ENCODE peak calls at places on chromosomes 6 and 20, in nine cellular contexts. B, P, I, U, Q, H, E, K and W are unnamed samples.

GRCh38 chr6:106334646-106335448 is 9.3 kb upstream of the ATG5 start:
- DNase-seq in B (peak; percentile 35), P (peak; percentile 71), I (no peak), U (no peak), Q (peak; percentile 65), H (peak; percentile 58), E (peak; percentile 1), K (peak; percentile 66), W (peak; percentile 27)

GRCh38 chr6:134111062-134111677 is 58.7 kb upstream of the SLC2A12 start:
- DNase-seq in B (no peak), P (peak; percentile 64), I (no peak), U (peak; percentile 39), Q (peak; percentile 37), H (peak; percentile 77), E (no peak), K (peak; percentile 75), W (peak; percentile 21)

GRCh38 chr6:159754959-159755914 is 6.6 kb upstream of the ACAT2 start:
- DNase-seq in B (no peak), P (no peak), I (no peak), U (no peak), Q (no peak), H (no peak), E (no peak), K (no peak), W (no peak)

GRCh38 chr6:100057941-100058340 is 63.9 kb upstream of the MCHR2 start:
- DNase-seq in B (no peak), P (no peak), I (no peak), U (no peak), Q (no peak), H (no peak), E (no peak), K (no peak), W (no peak)

GRCh38 chr20:25553819-25554296 is 31.5 kb downstream of the NINL start:
- DNase-seq in B (no peak), P (no peak), I (no peak), U (no peak), Q (no peak), H (no peak), E (no peak), K (no peak), W (no peak)

GRCh38 chr20:62899633-62900051 is 26.7 kb downstream of the DIDO1 start:
- DNase-seq in B (peak; percentile 41), P (no peak), I (no peak), U (no peak), Q (no peak), H (no peak), E (no peak), K (peak; percentile 39), W (no peak)

GRCh38 chr6:13846841-13847240 is 32.5 kb upstream of the MCUR1 start:
- DNase-seq in B (no peak), P (no peak), I (peak; percentile 17), U (no peak), Q (no peak), H (no peak), E (no peak), K (peak; percentile 82), W (peak; percentile 60)

GRCh38 chr6:21596379-21597242 is 3.1 kb downstream of the SOX4 start:
- DNase-seq in B (peak; percentile 62), P (peak; percentile 55), I (peak; percentile 57), U (no peak), Q (peak; percentile 52), H (peak; percentile 73), E (no peak), K (peak; percentile 63), W (no peak)

GRCh38 chr20:11786108-11786507 is 131.6 kb upstream of the BTBD3 start:
- DNase-seq in B (no peak), P (no peak), I (no peak), U (no peak), Q (no peak), H (no peak), E (no peak), K (no peak), W (no peak)

GRCh38 chr6:126905917-126906316 is 212.6 kb upstream of the RSPO3 start:
- DNase-seq in B (no peak), P (no peak), I (no peak), U (no peak), Q (no peak), H (no peak), E (no peak), K (peak; percentile 9), W (no peak)

GRCh38 chr6:106059331-106059730 is 26.8 kb upstream of the PRDM1 start:
- DNase-seq in B (no peak), P (no peak), I (no peak), U (no peak), Q (no peak), H (no peak), E (no peak), K (no peak), W (no peak)

GRCh38 chr20:33816191-33816590 is 5.0 kb downstream of the CHMP4B start:
- DNase-seq in B (no peak), P (no peak), I (no peak), U (no peak), Q (no peak), H (no peak), E (no peak), K (no peak), W (no peak)

GRCh38 chr6:130457605-130458004 is 91.8 kb downstream of the TMEM200A start:
- DNase-seq in B (no peak), P (no peak), I (no peak), U (no peak), Q (no peak), H (no peak), E (no peak), K (no peak), W (no peak)

GRCh38 chr6:1895721-1896120 is 286.0 kb downstream of the FOXC1 start:
- DNase-seq in B (no peak), P (no peak), I (no peak), U (no peak), Q (no peak), H (no peak), E (no peak), K (no peak), W (no peak)

GRCh38 chr20:21514553-21515251 is 838 bp upstream of the NKX2-2 start:
- DNase-seq in B (no peak), P (peak; percentile 22), I (peak; percentile 78), U (no peak), Q (no peak), H (no peak), E (no peak), K (peak; percentile 80), W (no peak)

GRCh38 chr6:151493495-151494234 is at the start of gene CCDC170:
- DNase-seq in B (no peak), P (peak; percentile 38), I (peak; percentile 51), U (no peak), Q (no peak), H (no peak), E (no peak), K (peak; percentile 76), W (peak; percentile 38)

GRCh38 chr6:3872370-3872854 is 23.2 kb downstream of the FAM50B start:
- DNase-seq in B (no peak), P (no peak), I (peak; percentile 21), U (no peak), Q (no peak), H (no peak), E (no peak), K (no peak), W (no peak)

GRCh38 chr6:82353848-82354247 is 9.8 kb upstream of the TPBG start:
- DNase-seq in B (no peak), P (no peak), I (no peak), U (no peak), Q (no peak), H (peak; percentile 42), E (no peak), K (no peak), W (no peak)

GRCh38 chr20:64103871-64104666 is 3.3 kb downstream of the NPBWR2 start:
- DNase-seq in B (no peak), P (no peak), I (no peak), U (no peak), Q (no peak), H (no peak), E (no peak), K (peak; percentile 65), W (no peak)

GRCh38 chr20:63957690-63958441 is 1.6 kb upstream of the UCKL1 start:
- DNase-seq in B (no peak), P (peak; percentile 78), I (no peak), U (no peak), Q (peak; percentile 56), H (no peak), E (no peak), K (peak; percentile 86), W (no peak)

GRCh38 chr6:169326067-169326799 is 72.6 kb upstream of the THBS2 start:
- DNase-seq in B (no peak), P (peak; percentile 30), I (no peak), U (no peak), Q (no peak), H (peak; percentile 57), E (no peak), K (peak; percentile 64), W (peak; percentile 6)

GRCh38 chr6:80197474-80197873 is 91.0 kb downstream of the BCKDHB start:
- DNase-seq in B (no peak), P (no peak), I (no peak), U (no peak), Q (no peak), H (no peak), E (no peak), K (no peak), W (no peak)

GRCh38 chr6:99187429-99187828 is 162.0 kb downstream of the FAXC start:
- DNase-seq in B (no peak), P (no peak), I (no peak), U (no peak), Q (no peak), H (no peak), E (no peak), K (peak; percentile 30), W (no peak)

GRCh38 chr6:166343157-166343502 is 785 bp upstream of the SFT2D1 start:
- DNase-seq in B (no peak), P (no peak), I (no peak), U (no peak), Q (no peak), H (no peak), E (no peak), K (no peak), W (no peak)

GRCh38 chr6:157759028-157759427 is 64.0 kb upstream of the SNX9 start:
- DNase-seq in B (no peak), P (peak; percentile 6), I (no peak), U (no peak), Q (no peak), H (no peak), E (no peak), K (no peak), W (no peak)

GRCh38 chr6:45830441-45831139 is 185.1 kb downstream of the CLIC5 start:
- DNase-seq in B (no peak), P (peak; percentile 79), I (peak; percentile 51), U (no peak), Q (no peak), H (no peak), E (no peak), K (no peak), W (no peak)

GRCh38 chr20:63009988-63010769 is 3.4 kb upstream of the BHLHE23 start:
- DNase-seq in B (peak; percentile 39), P (peak; percentile 86), I (no peak), U (no peak), Q (no peak), H (no peak), E (no peak), K (no peak), W (no peak)

GRCh38 chr6:165884813-165885765 is 222.0 kb upstream of the PDE10A start:
- DNase-seq in B (peak; percentile 52), P (peak; percentile 85), I (peak; percentile 79), U (no peak), Q (peak; percentile 60), H (peak; percentile 76), E (peak; percentile 8), K (peak; percentile 86), W (peak; percentile 73)

GRCh38 chr20:50744143-50744792 is 12.9 kb downstream of the PARD6B start:
- DNase-seq in B (peak; percentile 78), P (peak; percentile 40), I (peak; percentile 88), U (no peak), Q (peak; percentile 88), H (peak; percentile 86), E (peak; percentile 91), K (peak; percentile 46), W (no peak)

GRCh38 chr6:161058746-161059145 is 67.2 kb downstream of the MAP3K4 start:
- DNase-seq in B (no peak), P (no peak), I (no peak), U (no peak), Q (no peak), H (no peak), E (no peak), K (no peak), W (no peak)

GRCh38 chr6:124535746-124536145 is 426.5 kb upstream of the RNF217 start:
- DNase-seq in B (no peak), P (no peak), I (no peak), U (peak; percentile 7), Q (no peak), H (peak; percentile 57), E (peak; percentile 59), K (no peak), W (no peak)